ENCODE peak calls at places on chromosomes 6 and 20, in seven cellular contexts. I is GM12865; K is activated T-cell treated with anti-CD3 and anti-CD28 coated beads, Interleukin-2, amount 50 U/mL, for 72 hours; U is NCI-H1092 treated with DMSO at 0.1 percent for 48 hours; N is SJSA1; P is fibroblast of mammary gland; E is epithelial cell of esophagus. G is an unnamed sample.

GRCh38 chr6:155264704-155265320 is 999 bp downstream of the CLDN20 start:
- DNase-seq in N (no peak), I (no peak), U (no peak), P (peak), K (no peak), E (peak), G (no peak)

GRCh38 chr20:46011631-46012482 is 3.1 kb downstream of the MMP9 start:
- DNase-seq in E (peak), I (peak), N (peak), U (no peak), P (peak), K (peak), G (peak)

GRCh38 chr6:125511809-125512341 is 210.1 kb upstream of the HDDC2 start:
- DNase-seq in N (no peak), E (peak), U (peak), P (peak), I (no peak), K (no peak), G (no peak)

GRCh38 chr6:169850746-169851145 is 99.3 kb downstream of the ERMARD start:
- DNase-seq in K (no peak), N (no peak), E (no peak), P (no peak), U (no peak), I (no peak), G (no peak)

GRCh38 chr6:119742188-119742803 is 392.7 kb upstream of the MAN1A1 start:
- DNase-seq in K (peak), N (peak), P (peak), E (peak), I (peak), U (no peak), G (peak)

GRCh38 chr20:12740647-12741046 is 268.1 kb upstream of the SPTLC3 start:
- DNase-seq in I (no peak), P (no peak), K (no peak), U (no peak), E (no peak), N (no peak), G (no peak)

GRCh38 chr6:52643158-52643557 is 27.8 kb upstream of the TMEM14A start:
- DNase-seq in I (no peak), U (peak), E (no peak), K (no peak), P (no peak), N (no peak), G (no peak)

GRCh38 chr6:167881327-167881726 is 54.6 kb downstream of the AFDN start:
- DNase-seq in I (no peak), U (no peak), E (no peak), K (no peak), N (no peak), P (no peak), G (no peak)

GRCh38 chr20:1924910-1925861 is 30.0 kb downstream of the SIRPA start:
- DNase-seq in E (no peak), U (no peak), P (no peak), K (no peak), N (no peak), I (no peak), G (no peak)

GRCh38 chr6:1081566-1081965 is 230.3 kb upstream of the FOXQ1 start:
- DNase-seq in N (no peak), I (no peak), P (peak), U (no peak), K (no peak), E (no peak), G (no peak)

GRCh38 chr20:44264287-44264686 is 17.2 kb downstream of the GDAP1L1 start:
- DNase-seq in E (peak), K (no peak), I (no peak), P (no peak), U (no peak), N (no peak), G (no peak)

GRCh38 chr20:23309781-23310180 is 40.8 kb upstream of the NXT1 start:
- DNase-seq in N (no peak), P (no peak), K (no peak), E (no peak), U (no peak), I (no peak), G (no peak)

GRCh38 chr20:63086421-63087235 is 79.9 kb upstream of the BHLHE23 start:
- DNase-seq in P (no peak), K (no peak), E (no peak), U (no peak), N (no peak), I (no peak), G (no peak)

GRCh38 chr20:6164421-6165341 is 41.9 kb upstream of the FERMT1 start:
- DNase-seq in N (no peak), K (no peak), P (peak), I (no peak), U (peak), E (peak), G (no peak)

GRCh38 chr6:130148181-130148580 is 74.6 kb downstream of the SAMD3 start:
- DNase-seq in N (no peak), K (no peak), E (peak), I (no peak), U (no peak), P (peak), G (peak)

GRCh38 chr6:52389264-52389625 is 27.3 kb downstream of the PAQR8 start:
- DNase-seq in K (no peak), U (no peak), P (no peak), N (no peak), I (no peak), E (no peak), G (no peak)

GRCh38 chr20:24653306-24653705 is 183.9 kb downstream of the SYNDIG1 start:
- DNase-seq in U (no peak), E (no peak), P (no peak), I (no peak), N (peak), K (no peak), G (no peak)

GRCh38 chr6:51936536-51936935 is 150.9 kb downstream of the PKHD1 start:
- DNase-seq in U (no peak), N (no peak), E (no peak), K (no peak), P (no peak), I (no peak), G (no peak)

GRCh38 chr6:17923401-17923863 is 64.0 kb downstream of the KIF13A start:
- DNase-seq in P (no peak), E (no peak), I (no peak), U (no peak), N (no peak), K (no peak), G (no peak)

GRCh38 chr6:66048684-66049474 is 341.9 kb upstream of the EYS start:
- DNase-seq in P (no peak), K (no peak), I (no peak), E (no peak), U (no peak), N (no peak), G (no peak)

GRCh38 chr20:35360033-35360432 is 51.7 kb downstream of the UQCC1 start:
- DNase-seq in E (peak), P (no peak), K (no peak), U (no peak), I (no peak), N (no peak), G (no peak)

GRCh38 chr20:12660918-12661317 is 347.9 kb upstream of the SPTLC3 start:
- DNase-seq in N (no peak), K (no peak), E (no peak), P (no peak), U (no peak), I (no peak), G (no peak)

GRCh38 chr20:59775221-59776055 is 158.0 kb downstream of the SYCP2 start:
- DNase-seq in N (no peak), P (no peak), E (no peak), I (no peak), U (no peak), K (no peak), G (no peak)

GRCh38 chr6:135962731-135963130 is 111.2 kb downstream of the PDE7B start:
- DNase-seq in E (no peak), I (no peak), P (peak), U (no peak), N (peak), K (no peak), G (no peak)

GRCh38 chr6:63783096-63783495 is 147.5 kb downstream of the PHF3 start:
- DNase-seq in N (no peak), P (no peak), U (no peak), E (no peak), K (no peak), I (no peak), G (no peak)

GRCh38 chr6:101268541-101268940 is 125.0 kb upstream of the GRIK2 start:
- DNase-seq in U (no peak), K (no peak), N (no peak), I (no peak), E (peak), P (peak), G (no peak)

GRCh38 chr6:38508894-38509293 is 130.8 kb downstream of the BTBD9 start:
- DNase-seq in K (no peak), E (peak), N (peak), I (no peak), P (peak), U (peak), G (no peak)

GRCh38 chr6:15026832-15027231 is 219.0 kb upstream of the JARID2 start:
- DNase-seq in I (no peak), K (no peak), P (no peak), U (peak), E (peak), N (no peak), G (no peak)

GRCh38 chr20:54200487-54201267 is 7.2 kb upstream of the PFDN4 start:
- DNase-seq in K (no peak), P (no peak), N (no peak), I (no peak), U (no peak), E (peak), G (no peak)

GRCh38 chr6:31048090-31048489 is 37.8 kb downstream of the MUC22 start:
- DNase-seq in I (no peak), P (no peak), N (no peak), E (peak), U (no peak), K (no peak), G (no peak)

GRCh38 chr20:58140787-58141396 is 87.6 kb downstream of the ANKRD60 start:
- DNase-seq in E (no peak), P (no peak), I (no peak), U (no peak), N (no peak), K (no peak), G (no peak)

GRCh38 chr6:40852667-40853383 is 186.2 kb downstream of the UNC5CL start:
- DNase-seq in U (no peak), I (peak), N (no peak), P (no peak), K (peak), E (peak), G (peak)

GRCh38 chr20:31693987-31694661 is 28.5 kb downstream of the BCL2L1 start:
- DNase-seq in P (no peak), I (no peak), N (no peak), U (peak), E (no peak), K (no peak), G (no peak)

GRCh38 chr20:64231621-64232550 is 23.7 kb upstream of the PCMTD2 start:
- DNase-seq in U (no peak), N (no peak), E (no peak), K (no peak), I (no peak), P (no peak), G (no peak)

GRCh38 chr6:30325150-30325872 is 1.4 kb upstream of the TRIM39 start:
- DNase-seq in P (peak), K (peak), I (peak), U (no peak), E (peak), N (peak), G (peak)

GRCh38 chr20:34578521-34579147 is 20.1 kb downstream of the MAP1LC3A start:
- DNase-seq in K (no peak), U (no peak), P (no peak), E (no peak), I (no peak), N (no peak), G (no peak)

GRCh38 chr20:53036992-53037391 is 64.8 kb downstream of the TSHZ2 start:
- DNase-seq in E (no peak), N (no peak), K (no peak), U (peak), I (no peak), P (peak), G (no peak)

GRCh38 chr6:101114703-101115102 is 233.6 kb upstream of the ASCC3 start:
- DNase-seq in U (peak), E (peak), I (peak), K (no peak), N (peak), P (peak), G (peak)

GRCh38 chr6:134663800-134664535 is 285.9 kb downstream of the ALDH8A1 start:
- DNase-seq in K (no peak), E (no peak), U (no peak), P (no peak), I (no peak), N (no peak), G (no peak)

GRCh38 chr6:35059606-35060355 is 81.4 kb downstream of the TCP11 start:
- DNase-seq in E (no peak), P (no peak), U (no peak), N (no peak), I (no peak), K (no peak), G (no peak)

G was measured in NAMALWA.